ENCODE peak calls at places on chromosomes 3 and 15, in eight cellular contexts. G, L, A, K, H, E, B and J are unnamed samples.

GRCh38 chr3:186806173-186807055 is at the start of gene RFC4:
- DNase-seq in G (no peak), L (peak), A (peak), K (peak), H (peak), E (peak), B (peak), J (peak)

GRCh38 chr15:75947117-75947516 is 43.4 kb downstream of the FBXO22 start:
- DNase-seq in G (no peak), L (peak), A (no peak), K (no peak), H (no peak), E (no peak), B (no peak), J (peak)

GRCh38 chr3:171875923-171876412 is 32.8 kb downstream of the TMEM212 start:
- DNase-seq in G (no peak), L (peak), A (no peak), K (no peak), H (no peak), E (no peak), B (no peak), J (peak)

GRCh38 chr3:189685854-189686253 is 54.7 kb downstream of the TP63 start:
- DNase-seq in G (no peak), L (peak), A (no peak), K (no peak), H (no peak), E (no peak), B (no peak), J (peak)

GRCh38 chr3:195153121-195153520 is 117.8 kb downstream of the XXYLT1 start:
- DNase-seq in G (no peak), L (no peak), A (peak), K (peak), H (no peak), E (peak), B (peak), J (no peak)

GRCh38 chr3:192901435-192901834 is 16.2 kb downstream of the MB21D2 start:
- DNase-seq in G (no peak), L (peak), A (no peak), K (no peak), H (no peak), E (no peak), B (no peak), J (peak)

GRCh38 chr3:83003917-83004316 is 1242.5 kb upstream of the GBE1 start:
- DNase-seq in G (no peak), L (no peak), A (peak), K (peak), H (no peak), E (no peak), B (no peak), J (no peak)

GRCh38 chr15:63827113-63827512 is 6.6 kb downstream of the HERC1 start:
- DNase-seq in G (no peak), L (no peak), A (peak), K (no peak), H (no peak), E (no peak), B (no peak), J (no peak)

GRCh38 chr15:101207867-101208288 is 44.0 kb downstream of the CHSY1 start:
- DNase-seq in G (no peak), L (peak), A (no peak), K (no peak), H (peak), E (peak), B (no peak), J (peak)

GRCh38 chr15:74156678-74157411 is 16.7 kb upstream of the ISLR start:
- DNase-seq in G (no peak), L (peak), A (no peak), K (no peak), H (no peak), E (no peak), B (no peak), J (no peak)

GRCh38 chr3:46098319-46098761 is 71.1 kb upstream of the XCR1 start:
- DNase-seq in G (peak), L (peak), A (no peak), K (no peak), H (no peak), E (peak), B (no peak), J (peak)

GRCh38 chr3:111861396-111861795 is 2.3 kb downstream of the PHLDB2 start:
- DNase-seq in G (no peak), L (peak), A (no peak), K (no peak), H (no peak), E (no peak), B (no peak), J (no peak)
- H3K4me3 ChIP-seq in G (no peak), L (peak), A (peak), K (peak), H (peak), E (peak), B (peak), J (peak)

GRCh38 chr3:56467801-56468183 is 475 bp downstream of the ERC2 start:
- DNase-seq in G (no peak), L (peak), A (peak), K (peak), H (no peak), E (no peak), B (peak), J (no peak)
- H3K4me3 ChIP-seq in G (no peak), L (peak), A (peak), K (peak), H (peak), E (peak), B (peak), J (peak)

DNA sequence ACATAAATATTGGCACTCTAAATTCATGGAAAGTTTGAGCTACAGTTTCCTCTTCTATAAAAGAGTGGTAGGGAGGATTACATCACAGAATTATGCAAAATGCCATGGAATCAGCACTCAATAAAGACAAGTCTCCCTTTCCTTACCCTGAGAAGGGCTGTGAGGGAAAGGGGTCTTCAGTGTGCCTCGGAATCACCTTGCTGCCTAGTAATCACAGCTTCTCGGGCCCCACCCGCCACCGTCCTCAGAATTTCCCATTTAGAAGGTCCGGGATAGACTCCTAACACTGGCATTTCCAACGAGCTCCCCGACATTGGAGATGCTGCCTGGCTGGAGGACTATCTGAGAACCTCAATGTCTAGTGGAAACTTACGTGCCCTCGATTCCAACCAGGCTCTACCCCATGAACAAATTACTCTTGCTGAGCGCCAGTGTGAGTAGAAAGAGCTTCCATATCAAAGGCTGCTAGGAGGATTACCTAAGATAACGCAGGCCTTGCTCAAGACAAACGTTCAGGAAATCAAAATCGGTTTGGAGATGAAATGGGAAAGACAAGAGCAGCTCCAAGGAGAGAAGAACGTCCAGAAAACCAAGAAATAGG is 92.1 kb upstream of the CHD2 start:
- DNase-seq in G (no peak), L (peak), A (no peak), K (peak), H (no peak), E (no peak), B (peak), J (peak)
- H3K4me3 ChIP-seq in G (peak), L (peak), A (peak), K (peak), H (peak), E (peak), B (peak), J (peak)

GRCh38 chr3:132135628-132136333 is 101.0 kb upstream of the CPNE4 start:
- DNase-seq in G (no peak), L (peak), A (peak), K (peak), H (no peak), E (no peak), B (peak), J (peak)
- H3K4me3 ChIP-seq in G (no peak), L (peak), A (no peak), K (peak), H (no peak), E (no peak), B (no peak), J (no peak)

DNA sequence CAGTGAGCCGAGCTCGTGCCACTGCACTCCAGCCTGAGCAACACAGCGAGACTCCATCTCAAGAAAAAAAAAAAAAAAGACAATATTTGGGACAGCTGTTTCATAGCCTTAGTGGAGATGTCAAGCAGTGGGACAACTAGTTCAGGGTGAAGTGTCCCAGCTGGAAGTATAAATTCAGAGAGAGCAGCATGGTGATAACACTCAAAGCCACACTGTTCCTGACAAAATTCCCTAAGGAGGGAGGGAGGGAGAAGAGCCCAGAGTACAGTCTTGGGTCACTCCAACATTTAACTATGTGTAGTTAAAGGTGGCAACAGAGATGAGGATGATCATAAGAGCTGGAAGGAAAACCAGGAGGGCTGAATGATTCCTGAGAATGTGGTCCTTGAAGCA is 21.1 kb upstream of the IP6K2 start:
- DNase-seq in G (no peak), L (no peak), A (no peak), K (no peak), H (no peak), E (no peak), B (no peak), J (peak)
- H3K4me3 ChIP-seq in G (no peak), L (no peak), A (no peak), K (no peak), H (no peak), E (no peak), B (no peak), J (no peak)